ENCODE peak calls at places on chromosomes 16 and 17, in five cellular contexts. One of them, this sample, is unnamed.
A peak's percentile ranks its signal among the peaks of the same experiment; 100 is the strongest.

GRCh38 chr17:36482611-36483504 is 3.6 kb upstream of the ZNHIT3 start:
- DNase-seq in SK-N-SH: peak; percentile 97
- DNase-seq in K562: peak; percentile 90
- DNase-seq in H1: peak; percentile 97
- DNase-seq in HCT116: peak; percentile 66
- DNase-seq in this sample: peak; percentile 92

GRCh38 chr16:28208824-28209223 is 2.9 kb downstream of the XPO6 start:
- DNase-seq in K562: no peak
- DNase-seq in SK-N-SH: no peak
- DNase-seq in HCT116: no peak
- DNase-seq in H1: no peak
- DNase-seq in this sample: no peak

GRCh38 chr16:58262592-58262991 is 32.2 kb downstream of the PRSS54 start:
- DNase-seq in SK-N-SH: no peak
- DNase-seq in K562: no peak
- DNase-seq in HCT116: no peak
- DNase-seq in H1: no peak
- DNase-seq in this sample: no peak

GRCh38 chr16:9092963-9093477 is 1.6 kb downstream of the HAPSTR1 start:
- DNase-seq in H1: peak; percentile 51
- DNase-seq in HCT116: no peak
- DNase-seq in SK-N-SH: peak; percentile 20
- DNase-seq in K562: no peak
- DNase-seq in this sample: no peak

GRCh38 chr17:80870401-80870800 is 121.2 kb upstream of the CHMP6 start:
- DNase-seq in H1: no peak
- DNase-seq in SK-N-SH: no peak
- DNase-seq in HCT116: no peak
- DNase-seq in K562: no peak
- DNase-seq in this sample: no peak

GRCh38 chr16:66662445-66663194 is 33.9 kb downstream of the CMTM4 start:
- DNase-seq in H1: no peak
- DNase-seq in HCT116: peak; percentile 21
- DNase-seq in K562: peak; percentile 42
- DNase-seq in SK-N-SH: peak; percentile 45
- DNase-seq in this sample: no peak

GRCh38 chr17:79791354-79792123 is 5.3 kb downstream of the CBX8 start:
- DNase-seq in K562: no peak
- DNase-seq in H1: no peak
- DNase-seq in HCT116: no peak
- DNase-seq in SK-N-SH: peak; percentile 81
- DNase-seq in this sample: no peak

GRCh38 chr17:17790673-17791464 is 45.9 kb downstream of the SREBF1 start:
- DNase-seq in H1: no peak
- DNase-seq in HCT116: no peak
- DNase-seq in K562: no peak
- DNase-seq in SK-N-SH: peak; percentile 76
- DNase-seq in this sample: no peak

GRCh38 chr17:12732366-12732765 is 56.9 kb upstream of the ARHGAP44 start:
- DNase-seq in HCT116: no peak
- DNase-seq in SK-N-SH: no peak
- DNase-seq in K562: no peak
- DNase-seq in H1: no peak
- DNase-seq in this sample: no peak

GRCh38 chr17:39671651-39672521 is 3.6 kb downstream of the PNMT start:
- DNase-seq in HCT116: peak; percentile 18
- DNase-seq in SK-N-SH: peak; percentile 86
- DNase-seq in K562: peak; percentile 59
- DNase-seq in H1: peak; percentile 80
- DNase-seq in this sample: peak; percentile 85

GRCh38 chr16:30430428-30430970 is 669 bp upstream of the DCTPP1 start:
- DNase-seq in H1: no peak
- DNase-seq in HCT116: no peak
- DNase-seq in SK-N-SH: peak; percentile 66
- DNase-seq in K562: peak; percentile 53
- DNase-seq in this sample: no peak

GRCh38 chr17:17750881-17751280 is 69.6 kb downstream of the RAI1 start:
- DNase-seq in HCT116: no peak
- DNase-seq in K562: no peak
- DNase-seq in SK-N-SH: no peak
- DNase-seq in H1: no peak
- DNase-seq in this sample: no peak

GRCh38 chr17:40958086-40958953 is 8.4 kb downstream of the KRT39 start:
- DNase-seq in H1: no peak
- DNase-seq in K562: no peak
- DNase-seq in SK-N-SH: no peak
- DNase-seq in HCT116: no peak
- DNase-seq in this sample: peak; percentile 48

GRCh38 chr16:87165885-87166284 is 151.3 kb downstream of the C16orf95 start:
- DNase-seq in HCT116: no peak
- DNase-seq in SK-N-SH: no peak
- DNase-seq in H1: no peak
- DNase-seq in K562: no peak
- DNase-seq in this sample: no peak

GRCh38 chr16:87165151-87165550 is 152.0 kb downstream of the C16orf95 start:
- DNase-seq in SK-N-SH: no peak
- DNase-seq in H1: no peak
- DNase-seq in HCT116: no peak
- DNase-seq in K562: no peak
- DNase-seq in this sample: no peak

GRCh38 chr16:87166934-87167333 is 150.3 kb downstream of the C16orf95 start:
- DNase-seq in HCT116: no peak
- DNase-seq in K562: no peak
- DNase-seq in SK-N-SH: no peak
- DNase-seq in H1: no peak
- DNase-seq in this sample: no peak

GRCh38 chr16:87163637-87164036 is 153.6 kb downstream of the C16orf95 start:
- DNase-seq in SK-N-SH: no peak
- DNase-seq in H1: no peak
- DNase-seq in HCT116: no peak
- DNase-seq in K562: peak; percentile 22
- DNase-seq in this sample: no peak

DNA sequence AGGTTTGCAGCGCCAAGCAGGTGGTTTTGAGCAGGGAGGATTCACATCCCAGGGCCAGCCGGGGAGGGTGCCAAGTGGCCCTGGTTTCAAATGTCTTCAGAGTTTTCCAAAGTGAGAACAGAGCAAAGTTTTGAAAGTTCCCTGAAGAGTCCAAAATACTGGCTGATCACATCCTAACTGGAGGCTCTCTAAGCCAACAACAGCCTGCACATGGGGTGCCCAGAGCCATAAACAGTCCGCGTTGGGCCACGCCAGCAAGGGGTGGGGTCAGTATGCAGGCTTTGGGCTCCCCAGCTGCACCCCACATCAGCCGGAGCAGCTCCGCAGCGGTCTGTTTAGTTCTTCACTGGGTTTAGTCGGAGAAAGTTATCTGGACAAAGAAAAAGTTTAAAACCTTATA is 150.9 kb downstream of the C16orf95 start:
- DNase-seq in HCT116: no peak
- DNase-seq in H1: no peak
- DNase-seq in SK-N-SH: no peak
- DNase-seq in K562: no peak
- DNase-seq in this sample: no peak
- TF ChIP-seq JUND in HCT116: no peak
- TF ChIP-seq JUND in H1: no peak
- TF ChIP-seq JUND in SK-N-SH: no peak
- TF ChIP-seq JUND in K562: no peak
- TF ChIP-seq JUND in this sample: no peak

GRCh38 chr16:55280622-55281021 is 43.4 kb upstream of the IRX6 start:
- DNase-seq in SK-N-SH: peak; percentile 40
- DNase-seq in K562: no peak
- DNase-seq in H1: no peak
- DNase-seq in HCT116: no peak
- DNase-seq in this sample: no peak
- TF ChIP-seq JUND in SK-N-SH: no peak
- TF ChIP-seq JUND in K562: no peak
- TF ChIP-seq JUND in H1: no peak
- TF ChIP-seq JUND in HCT116: no peak
- TF ChIP-seq JUND in this sample: no peak

GRCh38 chr16:51731160-51731559 is 580.1 kb upstream of the SALL1 start:
- DNase-seq in HCT116: no peak
- DNase-seq in SK-N-SH: no peak
- DNase-seq in H1: no peak
- DNase-seq in K562: no peak
- DNase-seq in this sample: no peak
- TF ChIP-seq JUND in HCT116: no peak
- TF ChIP-seq JUND in SK-N-SH: no peak
- TF ChIP-seq JUND in H1: no peak
- TF ChIP-seq JUND in K562: no peak
- TF ChIP-seq JUND in this sample: no peak

DNA sequence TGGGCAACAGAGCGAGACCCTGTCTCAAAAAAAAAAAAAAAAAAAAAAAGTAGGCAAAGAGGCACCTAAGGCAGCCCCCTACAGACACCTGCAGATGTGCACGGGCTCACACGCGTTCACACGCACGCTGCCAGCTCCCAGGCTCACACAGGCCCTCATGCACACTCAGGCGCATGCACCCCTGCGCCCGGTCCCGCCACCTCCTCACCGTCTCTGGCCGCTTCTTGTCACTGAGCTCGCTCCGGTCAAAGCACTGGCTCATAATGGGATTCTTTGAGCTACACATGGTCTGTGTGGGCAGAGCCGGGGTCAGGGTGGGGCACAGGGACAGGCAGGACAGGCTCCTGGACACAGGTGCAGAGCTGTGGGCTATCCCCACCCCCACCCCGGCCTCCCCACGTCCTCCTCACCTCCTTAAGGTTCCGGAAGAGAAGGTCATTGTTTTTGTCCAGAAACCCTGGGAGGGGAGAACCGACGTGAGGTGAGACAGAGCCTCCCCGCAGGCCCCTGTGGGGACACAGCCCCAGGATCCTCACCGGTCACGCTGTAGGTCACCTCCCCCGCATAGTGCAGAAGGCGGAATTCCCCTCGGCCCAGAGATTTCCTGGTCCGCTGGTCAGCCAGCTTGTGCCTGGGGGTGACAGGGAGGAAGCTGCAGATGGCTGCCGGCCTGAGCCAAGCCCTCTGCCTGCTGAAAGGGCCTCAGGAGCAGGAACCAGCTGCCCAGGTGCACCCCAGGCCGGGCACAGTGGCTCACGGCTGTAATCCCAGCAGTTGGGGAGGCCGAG is 17.9 kb downstream of the MYO1C start:
- DNase-seq in SK-N-SH: no peak
- DNase-seq in K562: no peak
- DNase-seq in H1: no peak
- DNase-seq in HCT116: no peak
- DNase-seq in this sample: no peak
- TF ChIP-seq JUND in SK-N-SH: no peak
- TF ChIP-seq JUND in K562: no peak
- TF ChIP-seq JUND in H1: no peak
- TF ChIP-seq JUND in HCT116: no peak
- TF ChIP-seq JUND in this sample: no peak

GRCh38 chr17:16285646-16286008 is 67.6 kb downstream of the CENPV start:
- DNase-seq in HCT116: no peak
- DNase-seq in K562: no peak
- DNase-seq in SK-N-SH: no peak
- DNase-seq in H1: no peak
- DNase-seq in this sample: no peak

GRCh38 chr17:16283705-16284104 is 66.7 kb downstream of the PIGL start:
- DNase-seq in K562: no peak
- DNase-seq in HCT116: no peak
- DNase-seq in SK-N-SH: no peak
- DNase-seq in H1: no peak
- DNase-seq in this sample: no peak

GRCh38 chr17:16281351-16281750 is 64.3 kb downstream of the PIGL start:
- DNase-seq in SK-N-SH: no peak
- DNase-seq in H1: no peak
- DNase-seq in HCT116: no peak
- DNase-seq in K562: no peak
- DNase-seq in this sample: no peak

GRCh38 chr17:16286009-16286946 is 67.0 kb downstream of the CENPV start:
- DNase-seq in SK-N-SH: peak; percentile 25
- DNase-seq in H1: peak; percentile 77
- DNase-seq in K562: peak; percentile 85
- DNase-seq in HCT116: peak; percentile 95
- DNase-seq in this sample: no peak

GRCh38 chr17:16282522-16282921 is 65.5 kb downstream of the PIGL start:
- DNase-seq in HCT116: peak; percentile 66
- DNase-seq in SK-N-SH: no peak
- DNase-seq in K562: no peak
- DNase-seq in H1: no peak
- DNase-seq in this sample: no peak
- TF ChIP-seq JUND in HCT116: peak; percentile 75
- TF ChIP-seq JUND in SK-N-SH: peak; percentile 92
- TF ChIP-seq JUND in K562: peak; percentile 18
- TF ChIP-seq JUND in H1: no peak
- TF ChIP-seq JUND in this sample: no peak